ENCODE peak calls at places on chromosome 22, in seven cellular contexts. N is NCI-H460; S is activated CD4-positive, alpha-beta T cell treated with anti-CD3 and anti-CD28 coated beads, Interleukin-2, amount 50 U/mL, for 4 hours; G is NB4; K is right cardiac atrium; E is GOT3; H is activated T-helper 9 cell treated with anti-CD3 and anti-CD28 coated beads, Interleukin-2, amount 50 U/mL, for 16 hours. P is an unnamed sample.
A peak's percentile ranks its signal among the peaks of the same experiment; 100 is the strongest.

GRCh38 chr22:33561149-33561807 is 359.0 kb downstream of the LARGE1 start:
- DNase-seq in N (no peak), S (no peak), G (no peak), K (no peak), E (no peak), H (no peak), P (no peak)

GRCh38 chr22:50105529-50106100 is 15.8 kb downstream of the MOV10L1 start:
- DNase-seq in N (no peak), S (no peak), G (no peak), K (no peak), E (no peak), H (no peak), P (no peak)

GRCh38 chr22:47275479-47276218 is 513.2 kb downstream of the TBC1D22A start:
- DNase-seq in N (no peak), S (no peak), G (peak; percentile 19), K (peak; percentile 72), E (no peak), H (no peak), P (no peak)

GRCh38 chr22:30205281-30206115 is 41.1 kb downstream of the LIF start:
- DNase-seq in N (peak; percentile 97), S (no peak), G (peak; percentile 82), K (peak; percentile 77), E (peak; percentile 85), H (no peak), P (no peak)

GRCh38 chr22:35582861-35583670 is 34.1 kb downstream of the MB start:
- DNase-seq in N (peak; percentile 54), S (peak; percentile 34), G (peak; percentile 71), K (peak; percentile 79), E (peak; percentile 22), H (peak; percentile 23), P (peak; percentile 25)

GRCh38 chr22:40975346-40975745 is 24.2 kb downstream of the RBX1 start:
- DNase-seq in N (no peak), S (no peak), G (no peak), K (no peak), E (no peak), H (no peak), P (no peak)

GRCh38 chr22:40449676-40450035 is 79.3 kb downstream of the SGSM3 start:
- DNase-seq in N (no peak), S (no peak), G (no peak), K (no peak), E (no peak), H (no peak), P (no peak)

GRCh38 chr22:29442976-29443375 is 4.6 kb downstream of the RFPL1 start:
- DNase-seq in N (no peak), S (no peak), G (no peak), K (no peak), E (no peak), H (no peak), P (no peak)

GRCh38 chr22:38751422-38752346 is 4.1 kb downstream of the SUN2 start:
- DNase-seq in N (no peak), S (peak; percentile 30), G (peak; percentile 91), K (peak; percentile 75), E (no peak), H (peak; percentile 50), P (no peak)

P was measured in iPS DF 19.7.